ENCODE peak calls at places on chromosomes 13 and 19, in four cellular contexts. N is HepG2, W is H1, M is GM12878. S is an unnamed sample. For H3K27me3, the result is how much of the 10 kb centered on the place peaks cover.

GRCh38 chr19:34148672-34149185 is 23.6 kb upstream of the LSM14A start:
- DNase-seq in M (no peak), N (no peak), W (no peak), S (no peak)

GRCh38 chr13:98478134-98479129 is 98.5 kb downstream of the STK24 start:
- DNase-seq in M (peak), W (no peak), N (no peak), S (peak)

GRCh38 chr19:36837525-36837901 is 674 bp downstream of the ZNF790 start:
- DNase-seq in N (peak), W (no peak), M (no peak), S (no peak)

GRCh38 chr13:36297259-36297599 is 385 bp downstream of the CCDC169 start:
- DNase-seq in N (no peak), M (no peak), W (no peak), S (no peak)

GRCh38 chr13:74443623-74444022 is 309.4 kb upstream of the KLF12 start:
- DNase-seq in M (no peak), N (no peak), W (no peak), S (no peak)

GRCh38 chr13:38264363-38265134 is 85.1 kb upstream of the UFM1 start:
- DNase-seq in W (no peak), M (no peak), N (no peak), S (no peak)

GRCh38 chr19:860481-861098 is 1.1 kb downstream of the CFD start:
- DNase-seq in W (no peak), M (no peak), N (peak), S (peak)

GRCh38 chr19:29511768-29512167 is 14.0 kb upstream of the VSTM2B start:
- DNase-seq in N (no peak), M (no peak), W (no peak), S (no peak)

GRCh38 chr13:21061077-21061945 is at the start of gene LATS2:
- DNase-seq in W (peak), N (peak), M (peak), S (peak)

GRCh38 chr19:11067356-11068113 is 21.7 kb upstream of the LDLR start:
- DNase-seq in N (no peak), M (no peak), W (no peak), S (no peak)
- TF ChIP-seq HDAC6 in N (no peak), M (no peak), W (no peak), S (no peak)

GRCh38 chr19:31325342-31325741 is 23.9 kb downstream of the TSHZ3 start:
- DNase-seq in W (no peak), N (no peak), M (no peak), S (no peak)
- H3K27me3 ChIP-seq in W (under half), N (under half), M (under half), S (under half)

DNA sequence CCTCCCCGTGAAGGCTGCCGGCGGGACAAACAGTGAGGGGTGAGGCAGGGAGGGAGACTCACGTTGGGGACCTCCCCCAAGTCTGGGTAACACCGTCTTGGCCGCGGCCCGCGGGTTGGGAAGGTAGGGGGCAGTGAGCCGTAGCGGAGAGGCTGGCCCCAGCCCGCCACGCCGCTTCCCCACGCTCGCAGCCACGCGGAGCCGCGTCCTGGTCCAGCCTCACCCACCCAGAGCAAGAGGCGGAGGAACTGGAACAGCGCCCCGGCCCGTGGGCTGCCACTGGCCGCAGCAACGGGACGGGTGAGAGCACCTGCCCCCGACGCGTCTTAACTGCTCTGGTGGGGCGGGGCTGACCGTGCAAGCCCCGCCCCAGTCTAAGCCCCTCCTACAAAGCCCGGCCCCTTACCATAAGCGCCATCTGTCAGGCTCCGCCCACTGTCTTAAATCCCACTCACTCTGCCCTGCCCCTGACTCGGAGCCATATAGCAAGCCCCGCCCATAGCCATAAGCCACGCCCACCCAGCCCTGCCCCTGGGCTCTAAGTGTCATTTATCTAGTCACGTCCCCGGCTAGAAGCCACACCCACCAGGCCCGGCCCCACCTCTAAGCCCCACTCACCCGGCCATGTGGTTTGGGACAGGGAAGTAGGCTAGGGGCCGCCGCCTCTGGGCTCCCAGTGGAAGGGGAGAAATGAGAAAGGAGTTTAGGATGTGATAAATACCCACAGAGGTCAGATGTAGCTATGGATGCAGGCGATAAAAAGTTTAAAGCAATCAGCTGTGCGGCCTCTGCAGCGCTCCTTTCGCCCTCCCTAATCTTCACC is 2.1 kb upstream of the CCL25 start:
- DNase-seq in N (peak), W (peak), M (peak), S (peak)
- TF ChIP-seq HDAC6 in N (no peak), W (no peak), M (no peak), S (no peak)

GRCh38 chr13:51666839-51667238 is 82.6 kb downstream of the WDFY2 start:
- DNase-seq in W (no peak), M (no peak), N (no peak), S (no peak)

GRCh38 chr13:51663980-51664957 is 80.0 kb downstream of the WDFY2 start:
- DNase-seq in W (no peak), M (no peak), N (no peak), S (no peak)

GRCh38 chr13:51666316-51666715 is 82.1 kb downstream of the WDFY2 start:
- DNase-seq in W (no peak), M (no peak), N (no peak), S (no peak)

GRCh38 chr13:51668580-51669195 is 84.4 kb downstream of the WDFY2 start:
- DNase-seq in M (no peak), N (peak), W (no peak), S (no peak)

DNA sequence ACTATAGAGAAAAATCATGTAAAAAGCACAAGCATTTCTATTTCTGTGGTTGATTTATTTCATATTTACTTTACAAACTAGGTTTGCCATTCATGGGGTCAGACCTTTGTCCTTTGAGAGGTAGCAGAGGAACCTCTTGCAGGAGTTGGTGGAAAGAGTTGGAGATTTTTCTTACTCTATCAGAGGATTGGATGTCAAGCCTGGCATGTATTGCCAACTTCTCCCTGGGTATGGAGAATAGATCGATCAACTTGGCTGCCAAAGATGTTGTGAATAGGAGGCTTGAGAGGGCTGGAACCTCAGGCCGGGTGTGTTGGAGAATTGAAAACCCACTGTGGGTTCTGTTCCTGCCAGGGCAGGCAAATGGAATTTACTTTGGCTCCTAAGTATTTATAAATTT is 81.2 kb downstream of the WDFY2 start:
- DNase-seq in N (no peak), W (no peak), M (no peak), S (no peak)
- H3K27me3 ChIP-seq in N (under half), W (under half), M (under half), S (under half)

DNA sequence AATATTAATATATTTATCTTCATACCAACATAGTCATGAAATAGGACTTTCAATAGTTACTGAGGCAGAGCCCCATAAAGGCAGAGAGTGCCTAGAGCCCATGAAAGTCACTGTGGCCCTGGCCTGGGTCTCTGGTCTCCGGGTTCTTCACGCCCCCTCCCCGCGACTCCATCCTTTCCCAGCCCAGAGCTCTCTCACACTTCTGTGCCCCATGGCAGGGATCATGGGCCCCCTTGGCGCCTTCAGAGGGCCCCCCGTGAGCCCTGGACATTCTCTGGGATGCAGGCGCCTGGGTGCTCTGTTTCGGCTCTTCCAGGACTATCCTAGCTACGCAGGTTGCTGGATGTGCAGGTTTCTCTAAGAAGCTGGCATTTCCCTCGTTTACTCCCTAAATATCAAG is 228.4 kb downstream of the TEX29 start:
- DNase-seq in W (no peak), M (no peak), N (no peak), S (no peak)
- TF ChIP-seq HDAC6 in W (no peak), M (no peak), N (no peak), S (no peak)

S was measured in K562.